ENCODE peak calls at places on chromosomes 6 and 20, in six cellular contexts. B is IMR-90, M is ovary, O is spleen, R is breast epithelium, H is prostate gland. J is an unnamed sample. For H3K4me1, the result is how much of the 10 kb centered on the place peaks cover.

GRCh38 chr6:35586542-35586941 is 73.8 kb upstream of the TULP1 start:
- DNase-seq in M (no peak), O (no peak), B (no peak), R (no peak), H (no peak), J (no peak)

GRCh38 chr6:98977606-98978292 is 30.0 kb upstream of the FBXL4 start:
- DNase-seq in B (no peak), R (no peak), O (no peak), M (no peak), H (no peak), J (no peak)

GRCh38 chr6:34792605-34793500 is 970 bp downstream of the BLTP3A start:
- DNase-seq in R (no peak), M (no peak), O (peak), B (peak), H (peak), J (peak)

GRCh38 chr6:111620168-111620567 is 14.5 kb upstream of the TRAF3IP2 start:
- DNase-seq in O (no peak), R (no peak), M (no peak), H (no peak), B (no peak), J (peak)

GRCh38 chr6:101393291-101394251 is at the start of gene GRIK2:
- DNase-seq in B (peak), R (no peak), H (peak), O (no peak), M (no peak), J (no peak)

GRCh38 chr6:168450921-168451320 is 9.9 kb downstream of the SMOC2 start:
- DNase-seq in M (no peak), R (no peak), H (no peak), O (no peak), B (no peak), J (no peak)

GRCh38 chr6:140921366-140922226 is 1211.1 kb upstream of the GJE1 start:
- DNase-seq in M (no peak), R (no peak), B (peak), H (peak), O (no peak), J (no peak)

GRCh38 chr6:24929255-24929654 is 6.5 kb downstream of the RIPOR2 start:
- DNase-seq in R (no peak), H (no peak), B (no peak), M (no peak), O (peak), J (no peak)

GRCh38 chr6:22401206-22401605 is 104.4 kb upstream of the PRL start:
- DNase-seq in H (no peak), O (no peak), B (no peak), R (no peak), M (no peak), J (no peak)

GRCh38 chr20:38321959-38322598 is 18.1 kb downstream of the BPI start:
- DNase-seq in H (peak), R (no peak), M (peak), O (no peak), B (peak), J (peak)

GRCh38 chr20:313948-314347 is 11.4 kb upstream of the SOX12 start:
- DNase-seq in O (no peak), H (no peak), M (no peak), B (peak), R (no peak), J (no peak)

GRCh38 chr6:119361209-119361608 is 11.6 kb upstream of the MAN1A1 start:
- DNase-seq in B (no peak), R (no peak), O (no peak), H (no peak), M (no peak), J (no peak)

GRCh38 chr6:27096834-27097511 is 150.5 kb upstream of the PRSS16 start:
- DNase-seq in R (peak), H (no peak), B (peak), O (no peak), M (peak), J (no peak)

GRCh38 chr6:5457983-5458683 is 196.8 kb downstream of the FARS2 start:
- DNase-seq in M (no peak), H (peak), R (peak), B (no peak), O (no peak), J (no peak)

GRCh38 chr6:41036601-41037000 is 2.4 kb downstream of the UNC5CL start:
- DNase-seq in O (no peak), R (no peak), H (no peak), B (no peak), M (no peak), J (no peak)

GRCh38 chr20:56604690-56605089 is 24.4 kb upstream of the TFAP2C start:
- DNase-seq in B (no peak), O (no peak), M (no peak), R (no peak), H (no peak), J (no peak)

GRCh38 chr20:10670521-10671220 is 3.1 kb downstream of the JAG1 start:
- DNase-seq in M (no peak), B (peak), H (no peak), R (no peak), O (no peak), J (no peak)

GRCh38 chr6:145875496-145876244 is 61.1 kb upstream of the FBXO30 start:
- DNase-seq in B (no peak), M (no peak), R (no peak), H (no peak), O (no peak), J (no peak)

GRCh38 chr6:24981385-24981758 is 45.6 kb upstream of the RIPOR2 start:
- DNase-seq in R (no peak), H (no peak), M (no peak), O (no peak), B (peak), J (no peak)

GRCh38 chr6:10531513-10531912 is 10.4 kb downstream of the GCNT2 start:
- DNase-seq in R (no peak), M (no peak), O (no peak), H (no peak), B (no peak), J (no peak)

GRCh38 chr6:116531675-116532570 is 13.6 kb downstream of the TRAPPC3L start:
- DNase-seq in M (peak), O (no peak), B (peak), R (no peak), H (peak), J (peak)

GRCh38 chr6:170253226-170253909 is 37.5 kb downstream of the DLL1 start:
- DNase-seq in B (no peak), O (no peak), H (no peak), R (no peak), M (no peak), J (no peak)

GRCh38 chr6:141282263-141282662 is 850.5 kb upstream of the GJE1 start:
- DNase-seq in O (no peak), B (no peak), M (no peak), R (no peak), H (no peak), J (no peak)

GRCh38 chr6:19837511-19838441 is 606 bp downstream of the ID4 start:
- DNase-seq in B (peak), R (peak), M (peak), H (peak), O (no peak), J (peak)

GRCh38 chr20:52754366-52754765 is 217.8 kb upstream of the TSHZ2 start:
- DNase-seq in O (no peak), H (no peak), R (no peak), M (no peak), B (no peak), J (no peak)

DNA sequence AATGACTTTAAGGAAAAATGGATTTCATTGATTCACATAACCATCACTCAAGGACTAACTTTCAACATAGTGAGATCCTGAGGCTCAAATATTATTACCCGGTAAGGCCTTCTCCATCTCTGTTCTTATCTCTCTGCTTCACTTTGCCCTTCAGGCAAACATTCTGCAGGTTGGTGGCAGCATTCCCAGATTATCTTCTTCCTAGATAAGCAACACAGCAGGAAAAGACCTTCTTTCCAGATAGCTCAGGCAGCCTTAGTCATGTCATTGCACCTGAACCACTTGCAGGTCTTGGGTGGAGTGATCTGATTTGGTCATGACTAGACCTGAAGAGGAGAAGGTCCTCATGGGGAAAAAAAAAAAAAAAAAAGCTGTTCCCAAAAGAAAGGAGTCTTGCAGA is 5.3 kb upstream of the HIVEP2 start:
- DNase-seq in B (no peak), R (no peak), M (no peak), H (no peak), O (no peak), J (no peak)
- TF ChIP-seq POLR2A in B (no peak), R (no peak), M (no peak), H (no peak), O (no peak), J (no peak)

GRCh38 chr6:150482883-150483409 is 114.1 kb downstream of the IYD start:
- DNase-seq in M (no peak), O (no peak), B (no peak), H (no peak), R (no peak), J (no peak)

DNA sequence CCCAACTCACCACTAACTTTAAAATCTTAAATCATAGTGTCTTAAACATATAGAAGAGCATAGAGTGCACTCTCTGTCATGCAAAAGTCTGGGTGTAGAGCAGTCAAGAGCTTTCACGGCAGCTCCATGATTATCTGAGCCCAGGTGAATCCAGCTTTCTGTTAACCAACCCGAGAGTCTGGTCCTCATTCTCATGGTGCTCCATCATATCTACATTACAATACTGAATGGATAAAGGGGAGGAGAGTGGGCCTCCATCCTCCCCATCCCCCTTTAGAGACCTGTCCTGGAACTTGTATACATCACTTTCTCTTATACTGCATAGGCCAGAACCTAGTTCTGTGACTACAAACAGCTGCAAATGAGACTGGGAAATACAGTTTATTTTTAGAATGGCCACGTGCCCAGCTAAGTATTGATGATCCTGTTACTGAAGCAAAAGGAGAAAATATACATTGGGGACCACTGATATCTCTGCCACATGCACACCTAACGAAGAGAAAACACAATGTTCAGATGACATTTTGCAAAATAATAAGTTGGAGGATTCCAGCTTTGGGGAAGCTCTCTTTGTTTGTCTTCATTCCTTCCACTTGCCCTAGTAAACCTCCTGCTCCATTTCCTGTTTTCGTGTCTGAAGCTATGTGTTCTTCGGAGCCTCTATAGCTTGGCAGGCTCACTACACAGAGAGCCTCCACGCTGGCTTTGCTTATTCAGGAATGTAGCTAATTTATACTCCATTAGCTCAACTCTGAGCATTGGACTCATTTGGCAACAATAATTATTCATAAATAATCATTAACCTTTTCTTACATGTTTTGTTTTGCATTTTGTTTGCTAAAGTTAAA is 110.1 kb downstream of the IYD start:
- DNase-seq in O (no peak), M (no peak), H (no peak), R (no peak), B (no peak), J (no peak)
- H3K4me3 ChIP-seq in O (no peak), M (no peak), H (no peak), R (no peak), B (no peak), J (no peak)

GRCh38 chr20:17614176-17614811 is 44.4 kb downstream of the DSTN start:
- DNase-seq in B (peak), M (peak), O (peak), R (no peak), H (peak), J (peak)
- H3K4me1 ChIP-seq in B (under half), M (under half), O (under half), R (under half), H (under half), J (under half)

DNA sequence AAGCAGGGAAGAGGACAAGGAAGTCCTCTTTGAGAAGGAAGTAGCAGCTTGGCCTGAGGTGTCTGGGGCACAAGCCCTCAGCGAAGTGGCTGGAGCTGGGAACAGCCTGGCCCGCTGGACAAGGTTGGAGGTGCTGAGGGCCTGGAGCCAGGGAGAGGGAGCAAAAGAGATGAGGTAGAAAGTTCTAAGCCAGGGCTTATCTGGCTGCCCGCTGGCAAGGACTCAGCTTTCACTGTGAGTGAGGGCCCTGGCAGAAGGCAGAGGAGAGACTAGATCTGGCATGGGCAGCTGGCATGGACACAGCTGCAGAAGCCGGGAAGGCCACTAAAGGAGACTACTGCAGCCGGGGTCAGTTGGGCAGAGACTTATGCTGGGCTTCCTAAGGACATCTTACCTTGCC is 21.8 kb upstream of the PCMTD2 start:
- DNase-seq in B (no peak), H (no peak), O (peak), M (peak), R (no peak), J (no peak)
- TF ChIP-seq POLR2A in B (no peak), H (no peak), O (no peak), M (no peak), R (no peak), J (no peak)

GRCh38 chr6:6696867-6697531 is 108.5 kb downstream of the LY86 start:
- DNase-seq in O (peak), M (peak), R (no peak), H (no peak), B (peak), J (no peak)

GRCh38 chr6:6695711-6696048 is 107.2 kb downstream of the LY86 start:
- DNase-seq in M (no peak), O (no peak), B (no peak), R (no peak), H (no peak), J (no peak)

GRCh38 chr6:6697620-6698019 is 109.1 kb downstream of the LY86 start:
- DNase-seq in R (no peak), B (no peak), M (no peak), H (no peak), O (no peak), J (no peak)

GRCh38 chr6:6694368-6694780 is 105.9 kb downstream of the LY86 start:
- DNase-seq in M (no peak), H (no peak), R (no peak), B (no peak), O (no peak), J (no peak)

DNA sequence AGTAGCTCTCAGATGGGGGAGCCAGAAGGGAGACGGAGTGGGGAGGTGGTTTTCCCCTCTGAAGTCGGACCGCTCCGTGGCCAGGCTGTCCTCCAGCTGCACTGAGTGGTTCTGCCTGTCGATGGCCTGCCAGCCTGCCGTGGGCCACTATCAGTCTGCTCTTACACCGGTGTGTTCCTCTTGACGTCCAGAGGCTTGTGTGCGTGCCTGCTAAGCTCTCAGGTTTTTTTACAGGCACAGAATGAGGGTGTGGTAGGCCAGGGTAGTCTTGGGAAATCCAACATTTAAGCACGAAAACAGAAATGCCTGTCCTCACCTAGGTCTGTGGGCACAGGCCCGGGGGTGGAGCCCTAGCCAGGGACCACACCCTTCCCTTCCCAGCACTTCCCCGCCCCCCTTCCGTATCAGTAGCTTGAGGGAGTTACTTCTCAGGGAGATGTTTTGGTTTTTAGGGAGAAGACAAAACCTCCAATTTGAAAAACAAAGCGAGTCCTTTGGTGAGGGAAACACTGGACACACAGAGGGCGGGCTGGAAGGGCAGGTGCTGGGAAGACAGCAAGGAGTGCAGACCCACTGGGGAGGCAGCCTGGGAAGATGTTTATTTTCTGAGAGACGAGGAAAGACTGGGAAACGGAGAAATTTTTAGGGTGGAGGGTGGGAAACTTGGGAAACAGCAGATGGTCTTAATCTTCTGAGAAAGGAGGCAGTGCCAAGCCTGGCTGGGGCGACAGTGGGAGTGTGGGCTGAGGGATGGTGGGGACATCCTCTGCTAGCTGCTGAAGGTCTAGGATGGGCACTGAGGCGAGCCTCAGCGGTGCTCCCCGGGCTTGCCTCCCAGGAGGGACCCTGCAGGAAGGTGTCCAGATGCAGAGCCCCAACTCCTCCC is 106.5 kb downstream of the LY86 start:
- DNase-seq in H (no peak), O (peak), M (peak), R (no peak), B (no peak), J (peak)
- H3K4me3 ChIP-seq in H (no peak), O (no peak), M (peak), R (no peak), B (no peak), J (no peak)

GRCh38 chr6:121135425-121135824 is 198.9 kb downstream of the TBC1D32 start:
- DNase-seq in O (no peak), H (no peak), B (no peak), M (no peak), R (no peak), J (no peak)
- H3K4me1 ChIP-seq in O (under half), H (under half), B (under half), M (under half), R (under half), J (under half)

GRCh38 chr6:109440325-109441068 is at the start of the genes PPIL6 and SMPD2:
- DNase-seq in O (peak), R (peak), M (peak), B (peak), H (peak), J (peak)
- TF ChIP-seq POLR2A in O (no peak), R (no peak), M (peak), B (peak), H (peak), J (peak)

DNA sequence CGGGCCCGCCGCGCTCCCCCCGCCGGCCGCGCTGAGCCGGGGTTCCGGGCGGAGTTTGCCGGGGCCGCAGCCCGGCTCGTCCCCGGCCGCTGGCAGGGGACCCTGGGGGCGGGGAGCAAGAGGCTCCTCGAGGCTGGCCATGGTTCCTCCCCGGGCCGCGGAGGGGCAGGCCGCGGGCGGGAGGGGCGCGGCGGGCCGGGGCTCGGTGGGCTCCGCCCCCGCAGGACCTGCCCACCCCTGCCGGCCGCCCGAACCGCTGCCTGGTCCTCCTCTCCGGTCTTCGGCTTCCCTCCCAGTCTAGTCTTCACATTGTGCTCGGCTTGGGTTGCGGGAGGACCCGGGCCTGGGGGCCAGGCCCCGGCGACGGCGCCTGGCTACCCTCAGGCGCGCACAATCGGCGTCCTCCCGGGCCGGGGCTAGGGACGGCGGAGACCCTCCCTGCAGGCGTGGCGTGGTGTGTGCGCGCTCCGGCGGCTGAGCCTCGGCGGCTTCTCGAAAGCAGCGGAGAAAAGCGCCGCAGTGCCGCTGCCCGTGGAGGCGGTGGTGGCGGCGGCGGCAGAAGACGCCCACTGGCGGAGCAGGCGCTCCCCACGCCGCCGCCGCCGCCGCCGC is at the start of gene PDE10A:
- DNase-seq in O (no peak), H (no peak), M (peak), B (peak), R (no peak), J (peak)
- H3K4me3 ChIP-seq in O (peak), H (peak), M (peak), B (peak), R (peak), J (peak)

DNA sequence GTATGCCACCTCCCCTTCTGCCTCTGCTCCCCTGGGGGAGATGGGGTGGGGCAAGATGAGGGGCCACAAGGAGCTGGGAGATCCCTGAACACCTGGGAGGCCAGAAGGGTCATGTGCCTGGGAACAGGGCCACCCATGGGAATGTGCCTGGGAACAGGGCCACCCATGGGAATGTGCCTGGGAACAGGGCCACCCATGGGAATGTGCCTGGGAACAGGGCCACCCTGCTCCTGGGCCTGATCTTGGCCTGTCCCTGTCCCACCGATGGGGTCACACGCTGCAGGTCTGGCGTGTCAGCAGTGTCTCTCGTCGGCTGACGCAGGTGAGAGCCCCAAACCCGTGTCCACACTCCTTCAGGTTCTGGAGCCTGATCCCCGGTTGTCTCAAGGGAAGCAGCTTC is 4.4 kb downstream of the RGS19 start:
- DNase-seq in M (no peak), R (no peak), B (no peak), O (no peak), H (no peak), J (no peak)
- H3K4me1 ChIP-seq in M (under half), R (under half), B (under half), O (under half), H (under half), J (under half)

J was measured in uterus.